ENCODE peak calls at places on chromosomes 12 and 14, in six cellular contexts. S is heart left ventricle, Y is psoas muscle, K is heart right ventricle, P is PC-3, Z is A549. H is an unnamed sample. For H3K4me1, the result is how much of the 10 kb centered on the place peaks cover.

GRCh38 chr12:65556676-65557424 is 267.4 kb upstream of the HMGA2 start:
- DNase-seq in S (peak), Y (peak), K (peak), P (peak), Z (peak), H (peak)

GRCh38 chr12:7128681-7129593 is at the start of gene RBP5:
- DNase-seq in S (no peak), Y (no peak), K (no peak), P (no peak), Z (no peak), H (no peak)

GRCh38 chr14:44154446-44154845 is 352.6 kb downstream of the FSCB start:
- DNase-seq in S (no peak), Y (no peak), K (no peak), P (no peak), Z (no peak), H (no peak)

GRCh38 chr14:68377459-68377858 is 415.4 kb downstream of the ZFP36L1 start:
- DNase-seq in S (peak), Y (peak), K (peak), P (no peak), Z (no peak), H (no peak)

GRCh38 chr14:54690887-54691286 is 124.0 kb downstream of the SAMD4A start:
- DNase-seq in S (no peak), Y (no peak), K (no peak), P (no peak), Z (no peak), H (no peak)

GRCh38 chr12:81598205-81598604 is 160.9 kb downstream of the PPFIA2 start:
- DNase-seq in S (no peak), Y (no peak), K (no peak), P (no peak), Z (no peak), H (peak)

GRCh38 chr12:50185975-50186663 is 18.9 kb upstream of the CERS5 start:
- DNase-seq in S (no peak), Y (no peak), K (no peak), P (peak), Z (no peak), H (no peak)

GRCh38 chr14:57578427-57579220 is 85.0 kb upstream of the CCDC198 start:
- DNase-seq in S (no peak), Y (no peak), K (no peak), P (no peak), Z (no peak), H (no peak)

GRCh38 chr14:51564986-51565604 is 86.6 kb upstream of the FRMD6 start:
- DNase-seq in S (no peak), Y (no peak), K (no peak), P (peak), Z (no peak), H (no peak)

GRCh38 chr14:99118046-99118721 is 153.8 kb downstream of the BCL11B start:
- DNase-seq in S (no peak), Y (no peak), K (no peak), P (no peak), Z (no peak), H (peak)

GRCh38 chr14:59148334-59148900 is 40.0 kb upstream of the DAAM1 start:
- DNase-seq in S (no peak), Y (no peak), K (no peak), P (no peak), Z (no peak), H (no peak)

GRCh38 chr14:69775012-69775411 is 8.1 kb downstream of the SRSF5 start:
- DNase-seq in S (no peak), Y (no peak), K (no peak), P (no peak), Z (no peak), H (no peak)

GRCh38 chr14:69770559-69770958 is 3.6 kb downstream of the SRSF5 start:
- DNase-seq in S (no peak), Y (no peak), K (no peak), P (no peak), Z (no peak), H (no peak)

GRCh38 chr14:69771136-69771535 is 4.2 kb downstream of the SRSF5 start:
- DNase-seq in S (no peak), Y (no peak), K (no peak), P (no peak), Z (no peak), H (no peak)

GRCh38 chr14:69773571-69774276 is 6.8 kb downstream of the SRSF5 start:
- DNase-seq in S (no peak), Y (no peak), K (no peak), P (no peak), Z (no peak), H (no peak)

DNA sequence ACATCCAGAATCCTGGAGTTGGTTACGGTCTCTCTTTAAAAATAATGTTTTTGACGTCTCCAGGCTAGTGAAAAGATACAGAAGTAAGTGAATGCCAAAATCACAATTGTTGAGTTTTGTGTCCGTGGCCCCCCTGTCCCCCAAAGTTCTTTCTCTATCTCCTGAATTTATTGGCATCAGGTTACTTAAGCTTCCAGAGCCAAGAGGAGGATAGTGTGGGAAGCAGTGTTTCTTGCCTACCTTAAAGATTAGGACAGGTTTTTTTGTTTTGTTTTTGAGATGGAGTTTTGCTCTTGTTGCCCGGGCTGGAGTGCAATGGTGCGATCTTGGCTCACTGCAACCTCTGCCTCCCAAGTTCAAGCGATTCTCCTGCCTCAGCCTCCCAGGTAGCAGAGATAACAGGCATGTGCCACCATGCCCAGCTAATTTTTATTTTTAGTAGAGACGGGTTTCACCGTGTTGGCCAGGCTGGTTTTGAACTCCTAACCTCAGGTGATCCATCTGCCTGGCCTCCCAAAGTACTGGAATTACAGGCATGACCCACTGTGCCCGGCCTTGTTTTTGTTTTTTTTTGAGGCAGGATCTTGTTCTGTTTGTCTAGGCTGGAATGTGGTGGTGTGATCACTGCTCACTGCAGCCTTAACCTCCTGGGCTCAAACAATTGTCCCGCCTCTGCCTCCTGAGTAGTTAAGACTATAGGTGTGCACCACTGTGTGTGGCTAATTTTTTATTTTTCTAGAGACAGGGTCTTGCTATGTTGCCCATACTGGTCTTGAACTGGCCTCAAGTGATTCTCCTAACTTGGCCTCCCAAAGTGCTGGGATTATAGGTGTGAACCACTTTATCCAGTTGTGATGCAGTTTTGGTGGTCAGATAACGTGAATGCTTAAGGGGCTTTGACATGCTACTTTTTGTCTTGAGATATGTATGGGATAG is 5.4 kb downstream of the SRSF5 start:
- DNase-seq in S (no peak), Y (no peak), K (no peak), P (no peak), Z (no peak), H (no peak)
- H3K4me1 ChIP-seq in S (half or more), Y (half or more), K (half or more), P (under half), Z (under half), H (under half)

DNA sequence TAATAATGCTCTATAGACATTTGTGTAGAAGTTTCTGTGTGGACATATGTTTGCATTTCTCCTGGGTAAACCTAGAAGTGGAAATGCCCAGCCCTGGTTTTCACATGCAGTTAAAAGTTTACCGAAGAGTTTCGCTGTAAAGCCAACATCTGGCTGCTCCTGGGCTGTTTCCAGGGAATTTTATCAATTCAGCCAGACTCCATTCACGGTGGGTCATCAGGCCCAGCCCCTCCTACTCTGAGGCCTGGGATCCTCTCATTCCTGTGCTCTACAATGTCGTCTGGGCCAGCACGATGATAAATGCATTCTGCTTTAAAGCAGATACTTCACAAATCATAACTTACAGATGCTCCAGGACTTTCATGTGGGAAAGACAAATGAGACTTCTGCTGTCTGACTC is 7.1 kb downstream of the NUAK1 start:
- DNase-seq in S (no peak), Y (no peak), K (no peak), P (no peak), Z (no peak), H (peak)
- H3K4me1 ChIP-seq in S (half or more), Y (half or more), K (half or more), P (half or more), Z (half or more), H (under half)

DNA sequence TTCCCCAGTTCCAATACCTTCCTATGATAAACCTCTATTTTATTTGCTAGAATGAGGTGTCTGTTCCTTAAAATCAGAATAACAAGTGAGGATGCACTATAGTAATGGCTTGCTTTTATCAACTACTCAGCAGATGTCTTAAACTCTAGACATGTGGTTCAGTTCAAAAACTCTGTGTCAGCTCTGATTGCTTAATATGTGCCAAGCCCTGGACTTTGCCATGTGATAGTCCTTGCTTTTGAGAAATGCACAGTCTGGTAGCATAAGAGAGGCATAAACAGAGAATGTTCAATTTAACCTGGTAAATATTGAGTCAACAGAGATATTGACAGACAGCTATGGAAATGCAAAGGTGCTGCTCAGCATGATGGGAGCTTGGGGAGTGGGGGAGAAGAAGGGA is 254.8 kb downstream of the PDZRN4 start:
- DNase-seq in S (no peak), Y (no peak), K (no peak), P (no peak), Z (no peak), H (no peak)
- H3K4me1 ChIP-seq in S (under half), Y (under half), K (under half), P (under half), Z (under half), H (under half)

GRCh38 chr12:23941780-23942179 is 7.7 kb downstream of the SOX5 start:
- DNase-seq in S (no peak), Y (no peak), K (no peak), P (no peak), Z (no peak), H (no peak)
- H3K4me1 ChIP-seq in S (under half), Y (under half), K (under half), P (under half), Z (under half), H (under half)

H was measured in SK-N-SH.